ENCODE peak calls at places on chromosomes 6 and 20, in five cellular contexts. Y is esophagus mucosa; E is stimulated activated naive CD8-positive, alpha-beta T cell treated with anti-CD3 and anti-CD28 coated beads, Interleukin-15, Interleukin-2, amounts not matched to agents 100 U/mL and 50 U/mL, for 24 hours; L is mucosa of descending colon; P is upper lobe of right lung. K is an unnamed sample.

GRCh38 chr6:87653074-87653962 is 48.7 kb downstream of the AKIRIN2 start:
- ATAC-seq in P (no peak), E (peak; percentile 71), L (no peak), Y (no peak), K (peak; percentile 75)

GRCh38 chr6:167140589-167141474 is 16.9 kb downstream of the GPR31 start:
- ATAC-seq in P (no peak), E (no peak), Y (peak; percentile 18), L (peak; percentile 80), K (no peak)

GRCh38 chr6:118876814-118877213 is 17.1 kb upstream of the ASF1A start:
- ATAC-seq in P (no peak), L (no peak), E (no peak), Y (no peak), K (no peak)

GRCh38 chr6:1039191-1039590 is 272.7 kb upstream of the FOXQ1 start:
- ATAC-seq in E (no peak), P (no peak), L (peak; percentile 79), Y (peak; percentile 90), K (no peak)

GRCh38 chr6:90284745-90285481 is 11.7 kb downstream of the BACH2 start:
- ATAC-seq in Y (peak; percentile 7), L (peak; percentile 54), P (no peak), E (peak; percentile 64), K (peak; percentile 74)

GRCh38 chr6:111796310-111796918 is 76.8 kb downstream of the FYN start:
- ATAC-seq in L (no peak), P (no peak), Y (no peak), E (no peak), K (peak; percentile 42)

GRCh38 chr6:121886223-121886830 is 450.9 kb downstream of the GJA1 start:
- ATAC-seq in P (no peak), L (no peak), Y (no peak), E (no peak), K (no peak)

GRCh38 chr20:48544402-48545333 is 283.1 kb downstream of the PREX1 start:
- ATAC-seq in Y (no peak), P (no peak), L (peak; percentile 49), E (no peak), K (no peak)

GRCh38 chr6:35310265-35310831 is 12.7 kb downstream of the DEF6 start:
- ATAC-seq in L (peak; percentile 25), Y (no peak), P (peak; percentile 23), E (peak; percentile 71), K (peak; percentile 56)

GRCh38 chr6:10316327-10316726 is 98.5 kb downstream of the TFAP2A start:
- ATAC-seq in L (no peak), P (no peak), E (no peak), Y (peak; percentile 98), K (no peak)

GRCh38 chr6:44534291-44534690 is 146.8 kb downstream of the CDC5L start:
- ATAC-seq in P (no peak), Y (no peak), L (no peak), E (no peak), K (no peak)

GRCh38 chr20:25352746-25353145 is 37.9 kb downstream of the ABHD12 start:
- ATAC-seq in P (no peak), Y (no peak), L (no peak), E (no peak), K (no peak)

GRCh38 chr6:2885967-2886731 is 17.0 kb downstream of the SERPINB9 start:
- ATAC-seq in L (no peak), Y (no peak), P (no peak), E (peak; percentile 40), K (peak; percentile 58)

GRCh38 chr6:100065348-100065747 is 71.3 kb upstream of the MCHR2 start:
- ATAC-seq in E (no peak), Y (no peak), P (no peak), L (no peak), K (no peak)

GRCh38 chr20:3630429-3630828 is 32.8 kb downstream of the GFRA4 start:
- ATAC-seq in P (no peak), Y (no peak), L (no peak), E (no peak), K (no peak)

GRCh38 chr6:134394141-134394648 is 76.3 kb upstream of the SGK1 start:
- ATAC-seq in E (peak; percentile 41), Y (peak; percentile 88), L (peak; percentile 43), P (no peak), K (peak; percentile 49)

GRCh38 chr6:108621117-108621516 is 60.4 kb downstream of the FOXO3 start:
- ATAC-seq in L (peak; percentile 41), E (peak; percentile 92), P (peak; percentile 28), Y (peak; percentile 89), K (peak; percentile 89)